ENCODE peak calls at places on chromosomes 13 and 19, in seven cellular contexts. C is ascending aorta; N is activated CD8-positive, alpha-beta memory T cell treated with anti-CD3 and anti-CD28 coated beads for 1 hour; J is T follicular helper cell; I is SW 1271; X is NCI-H748 treated with DMSO at 0.1 percent for 48 hours; U is RPMI7951. O is an unnamed sample.

GRCh38 chr13:27524981-27525975 is 74.9 kb upstream of the MTIF3 start:
- DNase-seq in C (no peak), N (no peak), J (no peak), I (no peak), X (no peak), U (no peak), O (no peak)

GRCh38 chr19:55278391-55279135 is 1.3 kb downstream of the HSPBP1 start:
- DNase-seq in C (no peak), N (no peak), J (no peak), I (no peak), X (no peak), U (no peak), O (no peak)

GRCh38 chr13:112558696-112559418 is 29.1 kb downstream of the TUBGCP3 start:
- DNase-seq in C (no peak), N (no peak), J (no peak), I (no peak), X (no peak), U (no peak), O (no peak)

GRCh38 chr13:83876546-83876945 is 5.7 kb downstream of the SLITRK1 start:
- DNase-seq in C (no peak), N (no peak), J (no peak), I (no peak), X (no peak), U (no peak), O (no peak)

GRCh38 chr19:3162418-3163229 is 15.9 kb upstream of the S1PR4 start:
- DNase-seq in C (no peak), N (no peak), J (no peak), I (no peak), X (no peak), U (peak), O (no peak)

GRCh38 chr13:27076411-27076810 is 95.2 kb downstream of the USP12 start:
- DNase-seq in C (no peak), N (no peak), J (no peak), I (no peak), X (peak), U (no peak), O (no peak)

GRCh38 chr19:1396019-1396767 is 5.1 kb downstream of the GAMT start:
- DNase-seq in C (no peak), N (no peak), J (no peak), I (no peak), X (no peak), U (no peak), O (no peak)

GRCh38 chr13:107271226-107271625 is 703.3 kb upstream of the ARGLU1 start:
- DNase-seq in C (no peak), N (no peak), J (no peak), I (no peak), X (no peak), U (peak), O (no peak)

GRCh38 chr19:41478875-41479756 is 36.2 kb downstream of the ERICH4 start:
- DNase-seq in C (no peak), N (no peak), J (no peak), I (no peak), X (no peak), U (no peak), O (no peak)

GRCh38 chr13:24220086-24220703 is 59.7 kb downstream of the SPATA13 start:
- DNase-seq in C (no peak), N (peak), J (peak), I (peak), X (peak), U (peak), O (no peak)

GRCh38 chr13:41075034-41075433 is 13.7 kb downstream of the WBP4 start:
- DNase-seq in C (no peak), N (no peak), J (peak), I (no peak), X (peak), U (peak), O (no peak)

GRCh38 chr13:73945871-73946270 is 188.3 kb downstream of the KLF12 start:
- DNase-seq in C (no peak), N (no peak), J (no peak), I (no peak), X (no peak), U (peak), O (no peak)

GRCh38 chr19:56094449-56094848 is 26.6 kb downstream of the ZNF787 start:
- DNase-seq in C (no peak), N (no peak), J (no peak), I (no peak), X (no peak), U (no peak), O (no peak)

GRCh38 chr19:13762635-13763235 is 1.6 kb upstream of the MRI1 start:
- DNase-seq in C (no peak), N (no peak), J (no peak), I (no peak), X (no peak), U (no peak), O (no peak)

GRCh38 chr13:22848539-22849052 is 332.2 kb upstream of the SGCG start:
- DNase-seq in C (no peak), N (no peak), J (no peak), I (no peak), X (no peak), U (peak), O (no peak)

GRCh38 chr19:1750343-1751021 is 2.8 kb upstream of the ONECUT3 start:
- DNase-seq in C (no peak), N (no peak), J (no peak), I (no peak), X (no peak), U (no peak), O (no peak)

GRCh38 chr19:11203194-11204075 is 6.1 kb upstream of the KANK2 start:
- DNase-seq in C (peak), N (no peak), J (peak), I (no peak), X (no peak), U (peak), O (no peak)

GRCh38 chr19:16605552-16605951 is 22.5 kb downstream of the MED26 start:
- DNase-seq in C (no peak), N (no peak), J (no peak), I (no peak), X (no peak), U (no peak), O (no peak)

GRCh38 chr19:46537136-46538097 is 41.8 kb upstream of the PNMA8B start:
- DNase-seq in C (no peak), N (peak), J (peak), I (no peak), X (peak), U (peak), O (no peak)

GRCh38 chr19:50460161-50460765 is 16.0 kb upstream of the EMC10 start:
- DNase-seq in C (no peak), N (no peak), J (no peak), I (no peak), X (no peak), U (peak), O (no peak)

GRCh38 chr19:38168632-38169031 is 55.4 kb downstream of the DPF1 start:
- DNase-seq in C (no peak), N (no peak), J (no peak), I (no peak), X (no peak), U (no peak), O (no peak)

GRCh38 chr19:57813919-57814504 is 701 bp downstream of the ZNF552 start:
- DNase-seq in C (no peak), N (no peak), J (no peak), I (no peak), X (no peak), U (peak), O (no peak)

O was measured in SIG-M5.